ENCODE peak calls at places on chromosomes 7 and 10, in four cellular contexts. R is hypothalamus, E is dorsolateral prefrontal cortex, S is astrocyte of the spinal cord. L is an unnamed sample.

GRCh38 chr10:106083572-106083971 is 1080.9 kb downstream of the SORCS1 start:
- DNase-seq in R (no peak), E (no peak), S (no peak), L (no peak)

GRCh38 chr7:101870361-101871062 is 53.1 kb downstream of the CUX1 start:
- DNase-seq in R (no peak), E (no peak), S (no peak), L (peak; percentile 62)

GRCh38 chr10:91549296-91549695 is 83.6 kb downstream of the PPP1R3C start:
- DNase-seq in R (no peak), E (no peak), S (no peak), L (no peak)

GRCh38 chr7:147432068-147432467 is 1158.5 kb upstream of the C7orf33 start:
- DNase-seq in R (no peak), E (no peak), S (peak; percentile 10), L (no peak)

GRCh38 chr7:56092789-56093531 is at the start of gene PHKG1:
- DNase-seq in R (peak; percentile 74), E (peak; percentile 88), S (peak; percentile 91), L (peak; percentile 61)

GRCh38 chr7:90520484-90520883 is 51.0 kb downstream of the PTTG1IP2 start:
- DNase-seq in R (no peak), E (no peak), S (no peak), L (no peak)

GRCh38 chr10:131021967-131022366 is 289.6 kb downstream of the TCERG1L start:
- DNase-seq in R (no peak), E (no peak), S (no peak), L (no peak)

GRCh38 chr7:125876436-125876835 is 946.8 kb upstream of the POT1 start:
- DNase-seq in R (no peak), E (no peak), S (no peak), L (no peak)

GRCh38 chr10:22666287-22667092 is 47.9 kb downstream of the PIP4K2A start:
- DNase-seq in R (no peak), E (no peak), S (peak; percentile 35), L (no peak)

GRCh38 chr10:44193156-44193555 is 191.7 kb downstream of the CXCL12 start:
- DNase-seq in R (no peak), E (no peak), S (peak; percentile 43), L (no peak)

GRCh38 chr7:12770227-12770975 is 83.0 kb downstream of the ARL4A start:
- DNase-seq in R (no peak), E (no peak), S (no peak), L (peak; percentile 67)

GRCh38 chr10:22988581-22989360 is 60.9 kb downstream of the ARMC3 start:
- DNase-seq in R (peak; percentile 7), E (peak; percentile 41), S (peak; percentile 75), L (peak; percentile 71)

GRCh38 chr7:89987665-89988064 is 166.6 kb upstream of the STEAP1 start:
- DNase-seq in R (no peak), E (no peak), S (no peak), L (no peak)

GRCh38 chr10:130079614-130080460 is 30.8 kb downstream of the C10orf143 start:
- DNase-seq in R (no peak), E (no peak), S (no peak), L (no peak)

GRCh38 chr10:14329609-14330246 is 996 bp downstream of the FRMD4A start:
- DNase-seq in R (peak; percentile 11), E (peak; percentile 9), S (no peak), L (no peak)

GRCh38 chr10:125023269-125023668 is 81.3 kb downstream of the ZRANB1 start:
- DNase-seq in R (no peak), E (peak; percentile 70), S (no peak), L (no peak)

GRCh38 chr7:116653204-116653603 is 18.8 kb upstream of the MET start:
- DNase-seq in R (no peak), E (no peak), S (peak; percentile 85), L (no peak)

GRCh38 chr10:110323503-110323902 is 18.8 kb upstream of the SMNDC1 start:
- DNase-seq in R (no peak), E (no peak), S (peak; percentile 84), L (no peak)

GRCh38 chr7:140206963-140207362 is 30.2 kb upstream of the KDM7A start:
- DNase-seq in R (no peak), E (no peak), S (no peak), L (no peak)

GRCh38 chr7:100837099-100837836 is 9.9 kb upstream of the EPHB4 start:
- DNase-seq in R (peak; percentile 81), E (peak; percentile 95), S (peak; percentile 93), L (peak; percentile 91)

GRCh38 chr10:15043674-15044073 is at the start of gene OLAH:
- DNase-seq in R (no peak), E (no peak), S (peak; percentile 40), L (no peak)

GRCh38 chr10:28217848-28218247 is 85.0 kb downstream of the MPP7 start:
- DNase-seq in R (no peak), E (no peak), S (peak; percentile 87), L (no peak)

GRCh38 chr7:25424113-25424512 is 195.8 kb upstream of the NPVF start:
- DNase-seq in R (no peak), E (no peak), S (no peak), L (no peak)

GRCh38 chr10:47454294-47455058 is 29.4 kb downstream of the ANXA8 start:
- DNase-seq in R (no peak), E (no peak), S (no peak), L (no peak)

GRCh38 chr7:38825721-38826440 is 83.1 kb downstream of the VPS41 start:
- DNase-seq in R (no peak), E (no peak), S (no peak), L (no peak)

GRCh38 chr7:70051726-70052125 is 453.5 kb downstream of the AUTS2 start:
- DNase-seq in R (no peak), E (no peak), S (no peak), L (no peak)

GRCh38 chr7:119482209-119482608 is 790.8 kb upstream of the KCND2 start:
- DNase-seq in R (no peak), E (no peak), S (peak; percentile 6), L (no peak)

GRCh38 chr10:114519756-114520288 is 115.5 kb upstream of the AFAP1L2 start:
- DNase-seq in R (no peak), E (no peak), S (no peak), L (peak; percentile 62)

GRCh38 chr10:63819753-63820347 is 298.6 kb downstream of the REEP3 start:
- DNase-seq in R (no peak), E (peak; percentile 25), S (peak; percentile 70), L (peak; percentile 59)